ENCODE peak calls at places on chromosomes 3 and 15, in seven cellular contexts. Y is fibroblast of the aortic adventitia; K is Caco-2; O is uterus; H is cardiac muscle cell; Q is stomach; R is CD8-positive, alpha-beta T cell. L is an unnamed sample.

GRCh38 chr3:33139996-33140395 is 26.2 kb downstream of the CRTAP start:
- DNase-seq in Y (peak; percentile 81), K (no peak), O (no peak), H (peak; percentile 71), Q (no peak), R (no peak), L (no peak)

GRCh38 chr3:60094392-60094947 is 1044.6 kb upstream of the CFAP20DC start:
- DNase-seq in Y (no peak), K (no peak), O (no peak), H (no peak), Q (no peak), R (no peak), L (no peak)

GRCh38 chr15:37980010-37980409 is 45.6 kb downstream of the TMCO5A start:
- DNase-seq in Y (no peak), K (no peak), O (no peak), H (no peak), Q (no peak), R (no peak), L (no peak)

GRCh38 chr15:91151781-91152563 is 51.9 kb downstream of the SV2B start:
- DNase-seq in Y (no peak), K (no peak), O (no peak), H (no peak), Q (no peak), R (no peak), L (no peak)

GRCh38 chr3:4888913-4889846 is 90.1 kb upstream of the BHLHE40 start:
- DNase-seq in Y (no peak), K (no peak), O (no peak), H (no peak), Q (no peak), R (no peak), L (no peak)

GRCh38 chr3:55416381-55416821 is 70.7 kb downstream of the WNT5A start:
- DNase-seq in Y (peak; percentile 78), K (peak; percentile 53), O (no peak), H (peak; percentile 66), Q (no peak), R (no peak), L (no peak)

GRCh38 chr15:78565951-78566774 is 843 bp downstream of the CHRNA5 start:
- DNase-seq in Y (peak; percentile 14), K (no peak), O (no peak), H (peak; percentile 14), Q (no peak), R (no peak), L (peak; percentile 26)

GRCh38 chr3:74267583-74268184 is 346.8 kb downstream of the CNTN3 start:
- DNase-seq in Y (peak; percentile 73), K (peak; percentile 36), O (no peak), H (peak; percentile 79), Q (no peak), R (no peak), L (peak; percentile 47)

GRCh38 chr15:64247906-64248541 is 85.2 kb upstream of the PPIB start:
- DNase-seq in Y (peak; percentile 79), K (peak; percentile 51), O (no peak), H (peak; percentile 94), Q (no peak), R (peak; percentile 44), L (no peak)

GRCh38 chr3:101940521-101940992 is 91.2 kb downstream of the NFKBIZ start:
- DNase-seq in Y (peak; percentile 99), K (no peak), O (peak; percentile 43), H (peak; percentile 98), Q (no peak), R (no peak), L (peak; percentile 49)

GRCh38 chr3:19950316-19950715 is 3.4 kb downstream of the RAB5A start:
- DNase-seq in Y (no peak), K (no peak), O (no peak), H (no peak), Q (no peak), R (no peak), L (no peak)

GRCh38 chr3:170021083-170021482 is 16.7 kb upstream of the GPR160 start:
- DNase-seq in Y (no peak), K (no peak), O (no peak), H (no peak), Q (no peak), R (no peak), L (no peak)

GRCh38 chr3:88807471-88808090 is 299.8 kb upstream of the EPHA3 start:
- DNase-seq in Y (peak; percentile 22), K (no peak), O (no peak), H (peak; percentile 39), Q (no peak), R (no peak), L (no peak)

GRCh38 chr3:187243933-187244564 is 46.8 kb downstream of the RTP1 start:
- DNase-seq in Y (peak; percentile 94), K (no peak), O (no peak), H (no peak), Q (no peak), R (no peak), L (no peak)

GRCh38 chr3:21188459-21188858 is 562.6 kb downstream of the ZNF385D start:
- DNase-seq in Y (no peak), K (no peak), O (no peak), H (no peak), Q (no peak), R (no peak), L (no peak)

GRCh38 chr3:64684715-64685261 is 3.0 kb downstream of the ADAMTS9 start:
- DNase-seq in Y (peak; percentile 5), K (peak; percentile 46), O (peak; percentile 64), H (peak; percentile 71), Q (no peak), R (no peak), L (peak; percentile 44)

GRCh38 chr3:124516333-124516732 is 213.9 kb upstream of the UMPS start:
- DNase-seq in Y (no peak), K (no peak), O (no peak), H (no peak), Q (no peak), R (no peak), L (no peak)

GRCh38 chr3:124512881-124513609 is 217.2 kb upstream of the UMPS start:
- DNase-seq in Y (no peak), K (peak; percentile 60), O (no peak), H (no peak), Q (peak; percentile 41), R (no peak), L (no peak)

GRCh38 chr3:124518350-124518749 is 211.9 kb upstream of the UMPS start:
- DNase-seq in Y (no peak), K (no peak), O (no peak), H (no peak), Q (no peak), R (no peak), L (no peak)

GRCh38 chr3:124513610-124513997 is 216.6 kb upstream of the UMPS start:
- DNase-seq in Y (no peak), K (no peak), O (no peak), H (no peak), Q (no peak), R (no peak), L (no peak)

GRCh38 chr3:124514681-124515080 is 215.6 kb upstream of the UMPS start:
- DNase-seq in Y (no peak), K (no peak), O (no peak), H (no peak), Q (no peak), R (no peak), L (no peak)
- TF ChIP-seq CTCF in Y (no peak), K (no peak), O (no peak), H (no peak), Q (no peak), R (no peak), L (no peak)

GRCh38 chr3:194294199-194294887 is 56.8 kb downstream of the CPN2 start:
- DNase-seq in Y (no peak), K (no peak), O (peak; percentile 17), H (no peak), Q (no peak), R (no peak), L (no peak)

GRCh38 chr3:194298331-194299227 is 52.5 kb downstream of the CPN2 start:
- DNase-seq in Y (no peak), K (no peak), O (no peak), H (no peak), Q (no peak), R (no peak), L (no peak)

GRCh38 chr3:194296448-194296831 is 54.7 kb downstream of the CPN2 start:
- DNase-seq in Y (peak; percentile 92), K (peak; percentile 80), O (no peak), H (peak; percentile 94), Q (no peak), R (no peak), L (no peak)

GRCh38 chr3:194294888-194295214 is 56.3 kb downstream of the CPN2 start:
- DNase-seq in Y (no peak), K (no peak), O (no peak), H (no peak), Q (no peak), R (no peak), L (no peak)

DNA sequence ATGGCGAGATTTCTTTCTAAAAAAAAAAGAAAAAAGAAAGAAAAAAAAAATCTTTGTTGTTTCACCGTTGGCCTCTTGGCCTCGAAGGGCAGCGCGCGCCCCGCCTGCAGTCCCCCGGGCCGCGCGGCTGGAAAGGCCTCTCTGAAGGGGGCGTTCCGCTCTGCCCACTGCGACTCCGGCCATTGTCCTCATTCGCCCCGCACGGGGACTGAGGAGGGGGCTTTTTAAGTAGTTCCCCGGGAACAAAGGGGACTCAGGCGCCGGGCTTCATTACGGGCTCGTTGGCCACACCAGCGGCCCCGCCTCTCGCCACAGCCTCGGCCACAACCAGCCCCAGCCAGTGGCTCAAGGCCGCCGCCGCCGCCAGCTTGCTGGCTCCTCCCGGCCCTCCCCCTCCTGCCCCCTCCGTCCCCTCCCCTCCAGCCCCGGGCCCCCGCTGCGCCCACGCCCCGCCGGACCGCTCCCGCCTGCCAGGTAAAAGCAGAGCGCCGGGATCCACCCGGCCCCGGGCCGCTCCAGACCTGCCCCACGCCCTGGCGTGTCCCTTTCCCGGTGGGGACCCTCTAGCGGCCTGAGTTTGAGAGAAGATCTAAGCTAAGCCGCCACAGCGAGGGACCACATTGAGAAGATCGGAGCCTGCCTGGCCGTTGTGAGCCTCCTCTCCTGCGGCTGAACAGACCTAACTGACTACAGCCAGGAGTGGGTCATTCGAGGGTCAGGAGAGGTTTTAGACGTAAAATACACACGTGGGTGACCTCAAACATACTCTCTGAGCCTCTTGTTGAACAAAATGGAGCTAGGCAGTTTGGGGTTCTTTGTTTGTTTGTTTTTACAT is 54.1 kb downstream of the CPN2 start:
- DNase-seq in Y (no peak), K (peak; percentile 82), O (no peak), H (peak; percentile 68), Q (no peak), R (no peak), L (peak; percentile 68)
- TF ChIP-seq CTCF in Y (no peak), K (no peak), O (no peak), H (no peak), Q (no peak), R (no peak), L (no peak)

DNA sequence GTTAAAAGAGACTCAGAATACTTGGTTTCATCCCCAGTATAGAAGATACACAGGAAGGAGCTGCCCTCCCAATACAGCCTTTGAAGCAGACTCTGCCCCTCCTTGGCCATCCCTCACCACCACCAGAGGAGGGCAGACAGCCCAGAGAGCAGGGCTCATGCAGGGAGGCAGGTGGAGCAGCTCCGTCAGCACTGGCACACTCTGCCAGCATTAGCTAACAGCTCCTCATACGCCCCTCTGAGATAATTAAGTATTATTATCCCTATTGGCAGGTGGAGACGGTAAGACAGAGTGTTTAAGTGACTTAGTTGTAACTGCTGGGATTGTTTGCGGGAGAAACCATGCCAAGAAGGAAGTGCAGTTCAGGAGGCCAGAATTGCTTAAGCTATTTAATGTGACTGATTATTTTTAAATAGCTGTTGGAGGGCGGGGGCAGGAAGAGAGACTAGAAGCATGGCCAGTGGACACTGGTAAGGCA is 434.0 kb downstream of the EPHB1 start:
- DNase-seq in Y (no peak), K (no peak), O (no peak), H (no peak), Q (peak; percentile 39), R (no peak), L (no peak)
- TF ChIP-seq CTCF in Y (no peak), K (no peak), O (no peak), H (no peak), Q (no peak), R (no peak), L (no peak)

GRCh38 chr3:113552851-113553250 is 20.5 kb downstream of the SIDT1 start:
- DNase-seq in Y (no peak), K (no peak), O (no peak), H (no peak), Q (no peak), R (peak; percentile 55), L (no peak)
- TF ChIP-seq CTCF in Y (no peak), K (no peak), O (no peak), H (no peak), Q (no peak), R (peak; percentile 40), L (no peak)

L was measured in nephron progenitor cell.